ENCODE peak calls at places on chromosomes 2 and 18, in ten cellular contexts. G is tibial nerve, W is upper lobe of left lung, U is endothelial cell of umbilical vein, X is right atrium auricular region, B is psoas muscle, O is SK-N-SH, D is lung, Z is esophagus squamous epithelium, R is transverse colon. A is an unnamed sample.

GRCh38 chr18:59706499-59706898 is 9.3 kb upstream of the CCBE1 start:
- DNase-seq in G (no peak), W (no peak), U (no peak), X (no peak), B (no peak), O (no peak), D (no peak), Z (no peak), R (no peak), A (no peak)

GRCh38 chr2:98334439-98335078 is 11.7 kb upstream of the CNGA3 start:
- DNase-seq in G (no peak), W (no peak), U (peak; percentile 22), X (no peak), B (no peak), O (peak; percentile 54), D (no peak), Z (no peak), R (no peak), A (peak; percentile 92)

GRCh38 chr2:100653449-100654045 is 90.8 kb downstream of the PDCL3 start:
- DNase-seq in G (no peak), W (no peak), U (no peak), X (no peak), B (no peak), O (no peak), D (no peak), Z (no peak), R (no peak), A (no peak)

GRCh38 chr2:234293973-234294372 is 202.9 kb downstream of the ARL4C start:
- DNase-seq in G (no peak), W (no peak), U (peak; percentile 15), X (no peak), B (no peak), O (no peak), D (no peak), Z (no peak), R (no peak), A (no peak)

GRCh38 chr2:232699110-232699509 is 2.0 kb downstream of the GIGYF2 start:
- DNase-seq in G (no peak), W (no peak), U (no peak), X (no peak), B (no peak), O (peak; percentile 30), D (no peak), Z (no peak), R (no peak), A (no peak)

GRCh38 chr2:37637985-37638384 is 33.5 kb downstream of the CDC42EP3 start:
- DNase-seq in G (no peak), W (no peak), U (no peak), X (no peak), B (no peak), O (no peak), D (no peak), Z (no peak), R (no peak), A (no peak)

GRCh38 chr18:58125756-58126155 is 81.7 kb downstream of the NEDD4L start:
- DNase-seq in G (no peak), W (no peak), U (no peak), X (no peak), B (no peak), O (no peak), D (no peak), Z (no peak), R (no peak), A (no peak)

GRCh38 chr2:232322560-232323327 is 55.8 kb upstream of the ALPP start:
- DNase-seq in G (no peak), W (peak; percentile 17), U (no peak), X (no peak), B (no peak), O (no peak), D (no peak), Z (no peak), R (peak; percentile 5), A (peak; percentile 64)

GRCh38 chr18:34028341-34028740 is 196.4 kb downstream of the NOL4 start:
- DNase-seq in G (no peak), W (no peak), U (no peak), X (no peak), B (no peak), O (no peak), D (no peak), Z (no peak), R (peak; percentile 60), A (no peak)

GRCh38 chr18:75216212-75216925 is 5.8 kb downstream of the TSHZ1 start:
- DNase-seq in G (no peak), W (no peak), U (no peak), X (no peak), B (no peak), O (no peak), D (no peak), Z (no peak), R (no peak), A (no peak)

GRCh38 chr2:107747964-107748583 is 78.6 kb upstream of the RGPD4 start:
- DNase-seq in G (no peak), W (no peak), U (no peak), X (no peak), B (no peak), O (no peak), D (no peak), Z (no peak), R (no peak), A (no peak)

GRCh38 chr2:224023188-224023587 is 15.9 kb downstream of the SERPINE2 start:
- DNase-seq in G (no peak), W (no peak), U (no peak), X (no peak), B (no peak), O (no peak), D (no peak), Z (no peak), R (no peak), A (peak; percentile 65)

GRCh38 chr2:199409705-199410104 is 48.0 kb downstream of the SATB2 start:
- DNase-seq in G (no peak), W (no peak), U (no peak), X (no peak), B (no peak), O (no peak), D (no peak), Z (no peak), R (no peak), A (no peak)

GRCh38 chr2:55134316-55134706 is 84.1 kb upstream of the RTN4 start:
- DNase-seq in G (no peak), W (no peak), U (no peak), X (no peak), B (no peak), O (no peak), D (no peak), Z (no peak), R (no peak), A (no peak)

GRCh38 chr2:156472686-156473085 is 36.5 kb downstream of the GPD2 start:
- DNase-seq in G (no peak), W (no peak), U (no peak), X (no peak), B (no peak), O (no peak), D (no peak), Z (no peak), R (no peak), A (no peak)

GRCh38 chr18:6927136-6927535 is 190.5 kb downstream of the LAMA1 start:
- DNase-seq in G (no peak), W (no peak), U (no peak), X (no peak), B (no peak), O (no peak), D (no peak), Z (no peak), R (no peak), A (no peak)

GRCh38 chr18:30800800-30801199 is 241.7 kb downstream of the DSC3 start:
- DNase-seq in G (no peak), W (no peak), U (no peak), X (no peak), B (no peak), O (no peak), D (no peak), Z (no peak), R (no peak), A (no peak)
- TF ChIP-seq CTCF in G (no peak), W (no peak), U (no peak), X (no peak), B (no peak), O (no peak), D (no peak), Z (no peak), R (no peak), A (no peak)

DNA sequence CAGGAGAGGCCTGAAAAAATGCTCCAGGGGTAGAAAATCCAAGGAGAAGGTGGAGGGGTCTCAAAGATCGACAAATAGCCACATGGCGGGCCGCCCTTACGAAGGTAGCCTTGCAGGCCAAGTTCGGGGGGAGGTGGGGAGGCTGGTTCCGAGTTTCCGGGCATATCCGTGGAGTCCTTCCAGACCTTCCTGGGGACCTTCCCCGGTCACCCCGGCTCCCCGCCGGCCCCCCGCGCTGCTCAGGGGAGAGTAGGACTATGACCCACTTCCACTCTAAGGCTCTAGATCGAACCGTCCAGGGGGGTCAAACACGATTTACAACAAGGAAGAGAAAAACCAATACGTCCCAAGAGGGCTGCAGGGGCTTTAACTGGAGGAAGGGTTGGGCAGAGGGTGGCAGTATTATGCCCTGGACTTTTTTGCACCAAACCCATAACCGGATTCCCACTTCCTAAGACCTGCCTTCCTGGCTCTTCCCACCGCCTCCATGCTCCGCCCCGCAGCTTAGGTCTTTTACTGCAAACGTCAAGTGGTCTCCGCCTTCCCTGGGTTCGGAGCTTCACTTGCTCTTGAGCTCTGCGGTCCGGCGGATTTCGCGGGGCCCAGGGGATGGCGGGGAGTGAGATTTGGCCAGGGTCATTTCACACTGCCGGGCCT is 789 bp upstream of the LYPD6 start:
- DNase-seq in G (no peak), W (peak; percentile 28), U (peak; percentile 59), X (peak; percentile 59), B (peak; percentile 23), O (peak; percentile 83), D (peak; percentile 40), Z (no peak), R (peak; percentile 59), A (peak; percentile 70)
- H3K27me3 ChIP-seq in G (no peaks in the 10 kb centered on the region), W (peaks cover 22% of the 10 kb centered on the region), U (no peaks in the 10 kb centered on the region), X (no peaks in the 10 kb centered on the region), B (peaks cover 27% of the 10 kb centered on the region), O (no peaks in the 10 kb centered on the region), D (no peaks in the 10 kb centered on the region), Z (no peaks in the 10 kb centered on the region), R (peaks cover 15% of the 10 kb centered on the region), A (no peaks in the 10 kb centered on the region)

GRCh38 chr2:238141541-238142318 is 3.3 kb downstream of the KLHL30 start:
- DNase-seq in G (no peak), W (peak; percentile 64), U (peak; percentile 16), X (no peak), B (peak; percentile 73), O (no peak), D (peak; percentile 49), Z (no peak), R (peak; percentile 91), A (peak; percentile 53)
- H3K4me1 ChIP-seq in G (peaks cover 20% of the 10 kb centered on the region), W (peaks cover 28% of the 10 kb centered on the region), U (no peaks in the 10 kb centered on the region), X (no peaks in the 10 kb centered on the region), B (peaks cover 44% of the 10 kb centered on the region), O (peaks cover 10% of the 10 kb centered on the region), D (peaks cover 14% of the 10 kb centered on the region), Z (peaks cover 60% of the 10 kb centered on the region), R (peaks cover 24% of the 10 kb centered on the region), A (peaks cover 7% of the 10 kb centered on the region)

GRCh38 chr18:21134895-21135294 is 23.3 kb upstream of the ROCK1 start:
- DNase-seq in G (no peak), W (no peak), U (peak; percentile 50), X (no peak), B (no peak), O (peak; percentile 8), D (no peak), Z (no peak), R (no peak), A (no peak)
- TF ChIP-seq CTCF in G (no peak), W (no peak), U (peak; percentile 33), X (no peak), B (peak; percentile 44), O (peak; percentile 55), D (peak; percentile 24), Z (no peak), R (peak; percentile 12), A (peak; percentile 59)